ENCODE peak calls at places on chromosomes 6 and 20, in seven cellular contexts. D is HCEC 1CT, B is amygdala, Z is LoVo, H is HTR-8/SVneo, M is breast epithelium, P is fibroblast of the aortic adventitia. R is an unnamed sample.

GRCh38 chr20:29878777-29879442 is 1378.6 kb upstream of the DEFB115 start:
- DNase-seq in D (no peak), B (no peak), Z (no peak), H (no peak), M (no peak), P (no peak), R (no peak)

GRCh38 chr20:40993794-40994540 is 34.7 kb upstream of the TOP1 start:
- DNase-seq in D (no peak), B (no peak), Z (no peak), H (no peak), M (no peak), P (peak), R (no peak)

GRCh38 chr6:67003844-67004243 is 1296.8 kb upstream of the EYS start:
- DNase-seq in D (no peak), B (no peak), Z (no peak), H (no peak), M (no peak), P (no peak), R (no peak)

GRCh38 chr6:153003294-153003645 is 761 bp upstream of the MTRF1L start:
- DNase-seq in D (no peak), B (no peak), Z (peak), H (no peak), M (no peak), P (peak), R (no peak)

GRCh38 chr6:156928126-156928525 is 150.9 kb downstream of the ARID1B start:
- DNase-seq in D (no peak), B (no peak), Z (no peak), H (no peak), M (no peak), P (no peak), R (no peak)

GRCh38 chr6:14228571-14228970 is 111.0 kb downstream of the CD83 start:
- DNase-seq in D (no peak), B (no peak), Z (no peak), H (no peak), M (no peak), P (peak), R (no peak)

GRCh38 chr6:3455121-3455489 is 1.7 kb downstream of the SLC22A23 start:
- DNase-seq in D (no peak), B (no peak), Z (no peak), H (no peak), M (no peak), P (no peak), R (no peak)

GRCh38 chr20:42442728-42443127 is 747.0 kb downstream of the PTPRT start:
- DNase-seq in D (no peak), B (no peak), Z (no peak), H (no peak), M (no peak), P (no peak), R (no peak)

GRCh38 chr6:79943133-79943532 is 4.2 kb downstream of the ELOVL4 start:
- DNase-seq in D (no peak), B (no peak), Z (no peak), H (no peak), M (no peak), P (no peak), R (no peak)

GRCh38 chr6:48615041-48615440 is 504.0 kb upstream of the PTCHD4 start:
- DNase-seq in D (peak), B (no peak), Z (no peak), H (no peak), M (no peak), P (peak), R (no peak)

GRCh38 chr6:141326426-141326825 is 806.3 kb upstream of the GJE1 start:
- DNase-seq in D (peak), B (no peak), Z (peak), H (peak), M (no peak), P (peak), R (no peak)

GRCh38 chr6:29656798-29657197 is at the start of gene MOG:
- DNase-seq in D (no peak), B (peak), Z (no peak), H (no peak), M (no peak), P (no peak), R (no peak)

GRCh38 chr6:28658475-28659249 is 133.0 kb downstream of the GPX5 start:
- DNase-seq in D (peak), B (no peak), Z (peak), H (no peak), M (no peak), P (peak), R (no peak)

GRCh38 chr6:42224222-42225042 is 6.8 kb upstream of the MRPS10 start:
- DNase-seq in D (peak), B (no peak), Z (peak), H (peak), M (no peak), P (peak), R (no peak)

GRCh38 chr6:107153061-107153460 is 37.7 kb upstream of the BEND3 start:
- DNase-seq in D (no peak), B (no peak), Z (peak), H (no peak), M (no peak), P (no peak), R (no peak)

GRCh38 chr6:89640804-89641203 is 2.3 kb upstream of the LYRM2 start:
- DNase-seq in D (no peak), B (no peak), Z (no peak), H (no peak), M (no peak), P (no peak), R (no peak)

GRCh38 chr20:47713941-47714450 is 71.3 kb downstream of the SULF2 start:
- DNase-seq in D (no peak), B (no peak), Z (no peak), H (no peak), M (no peak), P (peak), R (no peak)

GRCh38 chr6:149478631-149479314 is 6.0 kb downstream of the ZC3H12D start:
- DNase-seq in D (no peak), B (no peak), Z (no peak), H (no peak), M (no peak), P (no peak), R (no peak)

GRCh38 chr6:133377219-133377618 is 136.1 kb downstream of the EYA4 start:
- DNase-seq in D (no peak), B (no peak), Z (no peak), H (no peak), M (no peak), P (no peak), R (no peak)

GRCh38 chr6:82589509-82590206 is 226.0 kb downstream of the TPBG start:
- DNase-seq in D (peak), B (no peak), Z (peak), H (peak), M (no peak), P (peak), R (peak)

GRCh38 chr6:21856096-21856825 is 262.7 kb downstream of the SOX4 start:
- DNase-seq in D (peak), B (no peak), Z (no peak), H (no peak), M (no peak), P (peak), R (no peak)

GRCh38 chr20:36532388-36532787 is 8.9 kb upstream of the MYL9 start:
- DNase-seq in D (no peak), B (no peak), Z (no peak), H (no peak), M (no peak), P (no peak), R (no peak)

GRCh38 chr6:105886812-105887513 is 199.2 kb upstream of the PRDM1 start:
- DNase-seq in D (no peak), B (no peak), Z (no peak), H (no peak), M (no peak), P (no peak), R (no peak)

GRCh38 chr6:41813469-41813868 is 26.0 kb downstream of the TOMM6 start:
- DNase-seq in D (peak), B (no peak), Z (no peak), H (no peak), M (no peak), P (no peak), R (no peak)

GRCh38 chr6:79946773-79947190 is 571 bp downstream of the ELOVL4 start:
- DNase-seq in D (no peak), B (peak), Z (no peak), H (peak), M (no peak), P (peak), R (peak)

GRCh38 chr6:57024321-57024720 is 22.2 kb upstream of the KIAA1586 start:
- DNase-seq in D (no peak), B (no peak), Z (no peak), H (no peak), M (no peak), P (no peak), R (no peak)

GRCh38 chr6:132962936-132963579 is 148.7 kb downstream of the RPS12 start:
- DNase-seq in D (peak), B (no peak), Z (peak), H (peak), M (peak), P (peak), R (peak)

GRCh38 chr6:9405369-9405768 is 970.0 kb upstream of the SLC35B3 start:
- DNase-seq in D (peak), B (no peak), Z (peak), H (peak), M (no peak), P (peak), R (no peak)

GRCh38 chr20:38392356-38392755 is 42.8 kb downstream of the SNHG17 start:
- DNase-seq in D (no peak), B (no peak), Z (no peak), H (no peak), M (no peak), P (no peak), R (peak)

GRCh38 chr6:145350928-145351327 is 384.4 kb downstream of the EPM2A start:
- DNase-seq in D (no peak), B (no peak), Z (no peak), H (no peak), M (no peak), P (no peak), R (no peak)

GRCh38 chr6:30013296-30013922 is 47.7 kb upstream of the POLR1H start:
- DNase-seq in D (no peak), B (no peak), Z (no peak), H (peak), M (no peak), P (peak), R (peak)

GRCh38 chr6:161476711-161477110 is 202.8 kb upstream of the AGPAT4 start:
- DNase-seq in D (no peak), B (no peak), Z (no peak), H (no peak), M (peak), P (peak), R (no peak)

GRCh38 chr6:1468126-1468525 is 78.8 kb downstream of the FOXF2 start:
- DNase-seq in D (no peak), B (no peak), Z (no peak), H (no peak), M (no peak), P (no peak), R (no peak)

GRCh38 chr6:47687432-47687831 is 10.9 kb upstream of the ADGRF4 start:
- DNase-seq in D (no peak), B (no peak), Z (no peak), H (no peak), M (no peak), P (no peak), R (no peak)

GRCh38 chr20:44702776-44703175 is 12.4 kb upstream of the CCN5 start:
- DNase-seq in D (peak), B (peak), Z (no peak), H (peak), M (peak), P (peak), R (no peak)

GRCh38 chr6:71478834-71479541 is 190.4 kb downstream of the OGFRL1 start:
- DNase-seq in D (peak), B (no peak), Z (peak), H (peak), M (no peak), P (peak), R (no peak)

GRCh38 chr20:17498641-17499040 is 32.5 kb downstream of the BFSP1 start:
- DNase-seq in D (no peak), B (no peak), Z (no peak), H (no peak), M (no peak), P (no peak), R (no peak)

GRCh38 chr20:8812818-8813217 is 256.1 kb upstream of the PLCB4 start:
- DNase-seq in D (no peak), B (no peak), Z (no peak), H (no peak), M (no peak), P (no peak), R (no peak)

R was measured in HEK293T.